ENCODE peak calls at places on chromosome 19, in ten cellular contexts. J, D, I, F, E, H, X, B, Y and N are unnamed samples.

GRCh38 chr19:48670699-48671455 is 1.9 kb downstream of the NTN5 start:
- DNase-seq in Y (no peak), B (no peak), F (no peak), X (no peak), H (no peak), E (no peak), D (no peak), J (no peak), I (no peak), N (no peak)

GRCh38 chr19:8609210-8610040 is 1.1 kb downstream of the ADAMTS10 start:
- DNase-seq in F (no peak), E (no peak), H (peak; percentile 35), X (peak; percentile 38), D (peak; percentile 56), Y (no peak), J (no peak), B (peak; percentile 77), I (peak; percentile 30), N (peak; percentile 46)

GRCh38 chr19:29771708-29772415 is 39.9 kb upstream of the CCNE1 start:
- DNase-seq in X (no peak), I (peak; percentile 40), H (peak; percentile 48), J (no peak), F (no peak), D (peak; percentile 51), Y (peak; percentile 60), E (peak; percentile 3), B (peak; percentile 56), N (peak; percentile 52)

GRCh38 chr19:51552996-51553725 is 17.9 kb upstream of the ZNF175 start:
- DNase-seq in H (peak; percentile 51), D (peak; percentile 32), J (no peak), F (no peak), I (peak; percentile 73), E (peak; percentile 5), B (peak; percentile 67), X (no peak), Y (no peak), N (peak; percentile 65)

GRCh38 chr19:7636691-7637373 is at the start of gene STXBP2:
- DNase-seq in J (peak; percentile 69), I (peak; percentile 93), X (peak; percentile 90), F (peak; percentile 92), H (no peak), B (peak; percentile 35), Y (peak; percentile 86), D (no peak), E (peak; percentile 46), N (peak; percentile 30)

GRCh38 chr19:41325947-41326706 is 16.2 kb downstream of the CCDC97 start:
- DNase-seq in F (no peak), H (peak; percentile 81), J (no peak), X (peak; percentile 53), E (peak; percentile 72), Y (no peak), D (no peak), B (peak; percentile 71), I (no peak), N (peak; percentile 47)

GRCh38 chr19:44968670-44969069 is 13.5 kb downstream of the CLPTM1 start:
- DNase-seq in X (no peak), E (no peak), B (no peak), I (no peak), Y (no peak), D (no peak), J (no peak), H (no peak), F (no peak), N (no peak)

GRCh38 chr19:4647676-4648644 is 8.6 kb downstream of the TNFAIP8L1 start:
- DNase-seq in B (peak; percentile 95), D (no peak), E (no peak), I (no peak), X (no peak), F (no peak), J (no peak), H (peak; percentile 49), Y (no peak), N (no peak)